ENCODE peak calls at places on chromosomes 1 and 21, in four cellular contexts. One of them, this sample, is unnamed.

GRCh38 chr1:198500026-198500425 is 40.5 kb downstream of the ATP6V1G3 start:
- DNase-seq in Peyer's patch: no peak
- DNase-seq in PC-9: no peak
- DNase-seq in lower lobe of right lung: no peak
- DNase-seq in this sample: no peak

GRCh38 chr1:40925834-40926403 is 53.6 kb upstream of the CTPS1 start:
- DNase-seq in Peyer's patch: no peak
- DNase-seq in PC-9: no peak
- DNase-seq in lower lobe of right lung: no peak
- DNase-seq in this sample: no peak

GRCh38 chr1:85327759-85328158 is 51.3 kb upstream of the BCL10 start:
- DNase-seq in Peyer's patch: no peak
- DNase-seq in PC-9: no peak
- DNase-seq in lower lobe of right lung: no peak
- DNase-seq in this sample: no peak

GRCh38 chr1:235100124-235100801 is 28.4 kb downstream of the TOMM20 start:
- DNase-seq in Peyer's patch: no peak
- DNase-seq in PC-9: no peak
- DNase-seq in lower lobe of right lung: no peak
- DNase-seq in this sample: no peak

GRCh38 chr1:90139837-90140236 is 144.9 kb downstream of the ZNF326 start:
- DNase-seq in Peyer's patch: no peak
- DNase-seq in PC-9: no peak
- DNase-seq in lower lobe of right lung: no peak
- DNase-seq in this sample: no peak

GRCh38 chr1:205774277-205775014 is 836 bp downstream of the RAB29 start:
- DNase-seq in Peyer's patch: peak
- DNase-seq in PC-9: no peak
- DNase-seq in lower lobe of right lung: peak
- DNase-seq in this sample: no peak

GRCh38 chr1:189803364-189803763 is 674.3 kb downstream of the BRINP3 start:
- DNase-seq in Peyer's patch: no peak
- DNase-seq in PC-9: no peak
- DNase-seq in lower lobe of right lung: no peak
- DNase-seq in this sample: no peak

GRCh38 chr1:40040511-40041465 is at the start of gene CAP1:
- DNase-seq in Peyer's patch: peak
- DNase-seq in PC-9: peak
- DNase-seq in lower lobe of right lung: peak
- DNase-seq in this sample: peak

GRCh38 chr1:114367810-114368209 is 143.2 kb downstream of the TRIM33 start:
- DNase-seq in Peyer's patch: no peak
- DNase-seq in PC-9: no peak
- DNase-seq in lower lobe of right lung: no peak
- DNase-seq in this sample: no peak

GRCh38 chr21:44300262-44300959 is 558 bp downstream of the PFKL start:
- DNase-seq in Peyer's patch: peak
- DNase-seq in PC-9: peak
- DNase-seq in lower lobe of right lung: peak
- DNase-seq in this sample: no peak

GRCh38 chr1:230632273-230632873 is 9.9 kb upstream of the COG2 start:
- DNase-seq in Peyer's patch: no peak
- DNase-seq in PC-9: peak
- DNase-seq in lower lobe of right lung: no peak
- DNase-seq in this sample: no peak

GRCh38 chr1:241646201-241646600 is 5.9 kb upstream of the WDR64 start:
- DNase-seq in Peyer's patch: no peak
- DNase-seq in PC-9: no peak
- DNase-seq in lower lobe of right lung: no peak
- DNase-seq in this sample: no peak

GRCh38 chr1:145874646-145875045 is 11.0 kb downstream of the ANKRD35 start:
- DNase-seq in Peyer's patch: no peak
- DNase-seq in PC-9: no peak
- DNase-seq in lower lobe of right lung: no peak
- DNase-seq in this sample: no peak

GRCh38 chr1:145877923-145878486 is 7.7 kb downstream of the ANKRD35 start:
- DNase-seq in Peyer's patch: no peak
- DNase-seq in PC-9: peak
- DNase-seq in lower lobe of right lung: no peak
- DNase-seq in this sample: no peak

GRCh38 chr1:145868232-145868631 is 9.4 kb upstream of the PIAS3 start:
- DNase-seq in Peyer's patch: no peak
- DNase-seq in PC-9: no peak
- DNase-seq in lower lobe of right lung: no peak
- DNase-seq in this sample: no peak

GRCh38 chr1:145871994-145872411 is 13.1 kb upstream of the PIAS3 start:
- DNase-seq in Peyer's patch: peak
- DNase-seq in PC-9: no peak
- DNase-seq in lower lobe of right lung: peak
- DNase-seq in this sample: no peak

DNA sequence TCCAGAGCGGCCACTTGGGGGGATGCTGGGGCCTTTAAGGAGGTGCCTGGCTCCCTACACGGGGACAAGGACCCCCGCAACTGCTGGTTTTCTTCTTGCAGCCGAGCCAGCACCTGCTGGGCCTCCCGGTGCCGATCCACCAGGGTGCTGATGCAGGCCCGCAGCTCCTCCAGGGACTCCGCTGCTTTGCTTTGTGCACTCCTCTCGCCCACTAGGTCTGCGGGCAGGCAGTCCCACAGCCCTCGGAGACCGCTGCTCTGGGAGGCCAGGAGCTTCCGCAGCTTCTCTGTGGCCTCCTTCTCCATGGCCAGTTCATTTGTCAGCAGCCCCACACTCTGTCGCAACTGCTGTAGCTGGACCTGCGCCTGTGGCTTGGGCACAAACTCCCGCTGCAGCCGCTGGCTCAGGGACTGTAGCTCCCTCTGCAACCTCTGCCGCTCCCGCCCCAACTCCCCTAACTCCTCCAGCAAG is 13.2 kb downstream of the ANKRD35 start:
- DNase-seq in Peyer's patch: peak
- DNase-seq in PC-9: no peak
- DNase-seq in lower lobe of right lung: no peak
- DNase-seq in this sample: no peak
- H3K4me3 ChIP-seq in Peyer's patch: peak
- H3K4me3 ChIP-seq in PC-9: no peak
- H3K4me3 ChIP-seq in lower lobe of right lung: peak
- H3K4me3 ChIP-seq in this sample: no peak

DNA sequence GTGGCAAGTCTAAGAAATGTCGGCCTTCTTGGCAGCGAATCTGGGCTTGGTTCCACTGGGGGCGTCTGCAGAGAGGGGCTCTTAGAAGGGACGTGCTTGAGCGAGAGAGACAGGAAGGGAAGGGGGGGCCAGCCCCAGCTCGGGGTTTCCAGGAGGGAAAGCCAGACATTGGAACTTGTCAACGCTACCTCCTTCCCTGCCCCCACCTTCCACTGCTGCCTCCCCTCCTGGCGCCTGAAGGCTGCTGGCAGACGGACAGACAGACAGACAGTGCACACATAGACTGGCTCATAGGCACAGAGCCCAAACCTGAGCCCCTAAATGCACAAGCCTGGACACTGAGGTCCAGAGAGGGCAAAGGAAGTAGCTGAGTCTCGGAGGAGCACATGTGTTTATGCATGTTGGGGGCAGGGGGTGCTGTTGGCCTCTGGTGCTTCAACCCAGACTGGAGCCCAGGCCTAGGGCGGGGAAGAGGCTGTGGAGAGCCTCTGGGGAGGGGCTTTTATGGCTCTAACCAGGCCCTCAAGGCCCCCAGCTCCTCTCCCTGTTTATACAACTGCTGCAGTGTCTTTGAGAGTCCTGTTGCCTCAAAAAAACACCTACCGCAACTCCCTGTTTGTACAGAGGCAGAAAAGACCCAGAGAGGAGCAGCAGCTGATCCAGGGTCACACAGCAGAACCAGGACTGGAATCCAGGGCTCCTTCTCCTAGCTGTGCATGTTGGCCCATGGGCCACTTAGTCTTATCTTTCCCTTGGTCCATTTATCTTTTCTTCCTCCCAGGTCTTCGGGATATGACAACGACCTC is 33.1 kb upstream of the WASF2 start:
- DNase-seq in Peyer's patch: peak
- DNase-seq in PC-9: no peak
- DNase-seq in lower lobe of right lung: no peak
- DNase-seq in this sample: no peak
- H3K4me3 ChIP-seq in Peyer's patch: no peak
- H3K4me3 ChIP-seq in PC-9: no peak
- H3K4me3 ChIP-seq in lower lobe of right lung: peak
- H3K4me3 ChIP-seq in this sample: peak

GRCh38 chr21:36263797-36264196 is 56.2 kb upstream of the MORC3 start:
- DNase-seq in Peyer's patch: peak
- DNase-seq in PC-9: no peak
- DNase-seq in lower lobe of right lung: no peak
- DNase-seq in this sample: no peak

GRCh38 chr21:36257657-36258056 is 62.3 kb upstream of the MORC3 start:
- DNase-seq in Peyer's patch: no peak
- DNase-seq in PC-9: no peak
- DNase-seq in lower lobe of right lung: no peak
- DNase-seq in this sample: no peak

GRCh38 chr21:36261459-36261858 is 58.5 kb upstream of the MORC3 start:
- DNase-seq in Peyer's patch: no peak
- DNase-seq in PC-9: no peak
- DNase-seq in lower lobe of right lung: no peak
- DNase-seq in this sample: no peak

GRCh38 chr21:36260802-36261201 is 59.2 kb upstream of the MORC3 start:
- DNase-seq in Peyer's patch: no peak
- DNase-seq in PC-9: no peak
- DNase-seq in lower lobe of right lung: no peak
- DNase-seq in this sample: no peak

DNA sequence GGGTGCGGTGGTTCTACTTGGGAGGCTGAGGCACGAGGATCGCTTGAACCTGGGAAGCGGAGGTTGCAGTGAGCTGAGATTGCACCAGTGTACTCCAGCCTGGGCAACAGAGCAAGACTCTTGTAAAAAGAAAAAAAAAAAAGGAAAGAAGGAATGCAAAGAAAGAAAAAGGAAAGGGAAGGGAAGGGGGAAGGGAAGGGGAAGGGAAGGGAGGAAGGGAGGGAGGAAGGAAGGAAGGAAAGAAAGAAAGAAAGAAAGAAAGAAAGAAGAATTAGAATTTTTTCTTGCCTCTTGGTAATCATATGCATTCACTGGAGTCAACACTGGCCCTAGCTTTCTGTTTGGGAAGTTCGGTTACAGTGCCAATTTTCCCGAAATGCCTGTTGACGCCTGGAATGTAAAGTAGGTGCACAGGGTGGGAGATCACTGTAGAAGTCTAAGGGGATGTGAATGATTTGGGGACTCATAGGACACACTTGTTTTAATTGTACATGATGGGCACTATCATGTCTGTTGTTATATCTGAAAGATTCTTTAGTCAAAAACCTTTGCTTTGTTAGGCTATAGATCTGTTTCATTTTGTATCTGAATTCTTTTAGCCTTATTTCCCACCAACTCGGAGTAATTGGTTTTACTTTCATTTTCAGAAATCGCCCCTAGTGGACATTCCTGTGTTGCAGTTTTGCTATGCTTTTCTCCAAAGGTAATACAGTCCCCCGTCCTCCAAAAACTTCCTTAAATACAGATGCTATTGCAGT is 59.8 kb upstream of the MORC3 start:
- DNase-seq in Peyer's patch: peak
- DNase-seq in PC-9: peak
- DNase-seq in lower lobe of right lung: no peak
- DNase-seq in this sample: no peak
- H3K4me3 ChIP-seq in Peyer's patch: peak
- H3K4me3 ChIP-seq in PC-9: peak
- H3K4me3 ChIP-seq in lower lobe of right lung: peak
- H3K4me3 ChIP-seq in this sample: peak

DNA sequence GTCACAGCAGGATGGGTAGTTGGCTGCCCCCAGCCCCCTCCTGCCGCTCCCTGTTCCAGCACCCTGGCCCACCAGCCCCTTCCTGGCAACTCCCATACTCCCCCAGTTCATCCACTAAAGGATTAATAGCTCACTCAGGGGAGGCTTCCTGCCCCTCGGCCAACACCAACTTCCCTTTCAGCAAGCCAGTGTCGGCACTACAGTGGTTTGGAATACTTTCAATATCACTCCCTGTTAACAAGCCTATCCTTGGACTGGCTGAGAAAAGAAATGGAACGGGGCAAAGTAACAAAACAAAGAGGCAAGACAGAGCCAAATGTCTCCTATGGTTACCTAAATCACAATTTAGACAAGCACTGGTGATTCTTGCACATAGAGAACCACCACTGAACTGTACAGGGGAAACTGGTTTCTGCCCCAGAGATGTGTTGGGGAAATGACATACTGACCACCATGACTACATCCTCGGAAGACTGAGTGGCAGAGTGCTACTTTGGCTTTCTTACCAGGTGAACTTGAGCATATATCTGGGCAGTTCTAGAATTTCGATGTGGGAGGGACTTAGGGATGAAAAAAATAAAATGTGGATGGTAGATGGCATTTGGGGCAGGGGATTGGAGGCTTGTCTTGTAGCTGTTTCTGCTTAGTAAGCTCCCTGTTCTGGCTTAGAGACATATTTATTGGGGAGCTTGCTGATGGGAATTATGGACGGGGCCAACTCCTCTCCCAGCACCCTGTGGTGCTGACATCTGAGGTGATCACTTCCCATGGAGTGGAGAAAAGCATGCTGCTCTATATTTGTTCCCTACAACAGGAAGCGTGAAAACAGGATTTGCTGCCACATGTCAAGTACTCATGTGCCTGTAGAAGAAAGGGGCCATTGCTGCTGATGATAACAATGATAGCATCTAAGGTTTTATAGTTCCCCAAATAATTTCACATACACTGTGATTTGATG is 7.1 kb upstream of the CAPN2 start:
- DNase-seq in Peyer's patch: no peak
- DNase-seq in PC-9: peak
- DNase-seq in lower lobe of right lung: no peak
- DNase-seq in this sample: no peak
- H3K4me3 ChIP-seq in Peyer's patch: no peak
- H3K4me3 ChIP-seq in PC-9: no peak
- H3K4me3 ChIP-seq in lower lobe of right lung: no peak
- H3K4me3 ChIP-seq in this sample: no peak

GRCh38 chr1:2416403-2416802 is 4.0 kb upstream of the PEX10 start:
- DNase-seq in Peyer's patch: peak
- DNase-seq in PC-9: peak
- DNase-seq in lower lobe of right lung: no peak
- DNase-seq in this sample: no peak
- H3K4me3 ChIP-seq in Peyer's patch: peak
- H3K4me3 ChIP-seq in PC-9: no peak
- H3K4me3 ChIP-seq in lower lobe of right lung: peak
- H3K4me3 ChIP-seq in this sample: peak

DNA sequence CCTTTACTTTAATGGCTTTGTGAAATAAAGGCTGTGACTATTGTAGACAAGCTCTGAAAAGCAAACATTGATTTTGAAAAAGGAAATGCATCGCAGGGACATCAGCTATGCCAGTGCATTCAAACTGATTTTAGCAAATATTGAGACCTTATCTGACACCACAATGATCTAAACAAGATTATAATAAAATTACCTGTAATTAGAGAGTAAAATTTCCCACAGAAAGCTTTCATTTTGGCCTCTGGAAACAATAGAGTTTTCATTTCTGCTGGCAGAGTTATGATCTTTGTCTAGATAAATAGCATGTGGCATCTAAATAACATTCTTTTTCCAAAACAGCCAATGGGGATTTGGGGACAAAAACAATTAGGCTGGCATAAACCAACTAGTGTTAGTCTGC is 650.4 kb upstream of the PRMT6 start:
- DNase-seq in Peyer's patch: no peak
- DNase-seq in PC-9: no peak
- DNase-seq in lower lobe of right lung: no peak
- DNase-seq in this sample: no peak
- H3K4me3 ChIP-seq in Peyer's patch: no peak
- H3K4me3 ChIP-seq in PC-9: no peak
- H3K4me3 ChIP-seq in lower lobe of right lung: no peak
- H3K4me3 ChIP-seq in this sample: no peak

This sample was measured in keratinocyte.